ENCODE peak calls at places on chromosomes 16 and 17, in five cellular contexts. I is H1, D is mesenchymal stem cell, F is H9, W is trophoblast cell. Y is an unnamed sample.

GRCh38 chr17:9522074-9522473 is 53.5 kb downstream of the STX8 start:
- DNase-seq in W (peak; percentile 72), D (peak; percentile 67), F (no peak), I (no peak), Y (peak; percentile 40)

GRCh38 chr17:62892870-62893338 is 73.1 kb upstream of the TANC2 start:
- DNase-seq in D (peak; percentile 95), I (no peak), F (peak; percentile 47), W (peak; percentile 73), Y (no peak)

GRCh38 chr16:19213885-19214284 is 45.8 kb downstream of the SYT17 start:
- DNase-seq in W (peak; percentile 6), F (no peak), I (no peak), D (no peak), Y (no peak)

GRCh38 chr16:3997231-3997841 is 116.8 kb upstream of the CREBBP start:
- DNase-seq in F (no peak), I (no peak), D (no peak), W (no peak), Y (no peak)

GRCh38 chr17:45431531-45432404 is 902 bp downstream of the ARHGAP27 start:
- DNase-seq in F (peak; percentile 99), I (peak; percentile 95), W (peak; percentile 96), D (peak; percentile 64), Y (no peak)

GRCh38 chr16:9446471-9447194 is 355.2 kb downstream of the HAPSTR1 start:
- DNase-seq in D (no peak), W (no peak), F (no peak), I (no peak), Y (no peak)

GRCh38 chr16:85372627-85373372 is 240.3 kb upstream of the GSE1 start:
- DNase-seq in D (peak; percentile 93), I (no peak), F (no peak), W (peak; percentile 54), Y (no peak)

GRCh38 chr17:68790931-68791330 is 164.3 kb downstream of the ABCA8 start:
- DNase-seq in F (no peak), I (no peak), W (no peak), D (no peak), Y (no peak)

GRCh38 chr17:62572488-62573469 is 54.7 kb upstream of the MRC2 start:
- DNase-seq in F (no peak), I (no peak), W (no peak), D (no peak), Y (no peak)

GRCh38 chr17:76204277-76204676 is 36.0 kb downstream of the RNF157 start:
- DNase-seq in D (peak; percentile 81), I (no peak), W (peak; percentile 64), F (no peak), Y (no peak)

GRCh38 chr17:80322864-80323263 is 62.2 kb downstream of the RNF213 start:
- DNase-seq in W (no peak), I (no peak), D (no peak), F (no peak), Y (no peak)

GRCh38 chr17:72122668-72123495 is 2.1 kb downstream of the SOX9 start:
- DNase-seq in D (peak; percentile 71), I (peak; percentile 64), W (no peak), F (peak; percentile 67), Y (no peak)

GRCh38 chr17:63932008-63932561 is at the start of gene CD79B:
- DNase-seq in I (peak; percentile 45), F (no peak), W (no peak), D (no peak), Y (no peak)

GRCh38 chr16:56932588-56933265 is 785 bp downstream of the HERPUD1 start:
- DNase-seq in W (peak; percentile 71), I (peak; percentile 55), F (peak; percentile 43), D (peak; percentile 83), Y (peak; percentile 45)
- H2BK12ac ChIP-seq in W (no peak overlapping the region), I (peak overlapping the region; percentile 55), F (no peak overlapping the region), D (no peak overlapping the region), Y (no peak overlapping the region)

DNA sequence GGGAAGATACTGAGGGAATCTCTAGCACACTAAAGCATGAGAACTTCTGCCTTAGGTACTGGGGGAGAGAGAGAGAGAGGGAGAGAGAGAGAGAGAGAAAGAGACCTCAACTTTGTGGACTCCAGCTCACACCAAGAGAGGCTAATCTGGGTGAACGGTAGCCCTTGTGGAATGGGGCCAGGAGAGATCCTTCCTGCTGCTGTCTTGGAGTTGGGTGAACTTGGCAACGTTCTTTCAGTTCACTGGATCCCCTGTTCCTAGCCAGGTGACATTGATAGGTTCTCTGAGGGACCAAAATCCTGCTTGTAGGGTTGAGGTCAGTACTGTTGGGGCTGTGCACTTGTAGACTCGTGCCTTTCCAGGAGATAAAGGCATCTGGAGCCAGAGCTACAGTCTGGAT is 26.5 kb upstream of the WFIKKN2 start:
- DNase-seq in D (no peak), F (no peak), I (no peak), W (no peak), Y (no peak)
- H2BK12ac ChIP-seq in D (no peak overlapping the region), F (no peak overlapping the region), I (peak overlapping the region; percentile 6), W (no peak overlapping the region), Y (no peak overlapping the region)

DNA sequence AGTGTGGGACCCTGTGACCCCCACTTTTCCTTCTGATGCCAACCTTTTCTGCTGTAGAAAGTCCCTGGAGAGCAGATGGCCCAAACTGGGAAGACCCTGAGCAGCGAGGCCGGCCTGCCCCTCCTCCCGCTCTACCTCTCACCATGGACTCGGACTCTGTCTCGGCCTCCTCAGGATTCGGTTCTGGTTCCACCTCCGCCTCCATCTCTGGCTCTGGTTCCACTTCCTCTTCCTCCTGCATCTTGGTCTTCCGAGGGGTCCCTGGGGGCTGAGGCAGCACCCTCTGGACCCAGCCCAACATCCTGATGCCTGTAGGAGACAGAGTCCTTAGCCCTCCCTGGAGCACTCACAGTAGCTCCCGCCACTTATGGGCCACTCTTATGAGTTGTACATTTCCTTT is 3.9 kb downstream of the CNGB1 start:
- DNase-seq in W (no peak), D (no peak), F (no peak), I (no peak), Y (no peak)
- H2BK12ac ChIP-seq in W (no peak overlapping the region), D (no peak overlapping the region), F (no peak overlapping the region), I (no peak overlapping the region), Y (no peak overlapping the region)

DNA sequence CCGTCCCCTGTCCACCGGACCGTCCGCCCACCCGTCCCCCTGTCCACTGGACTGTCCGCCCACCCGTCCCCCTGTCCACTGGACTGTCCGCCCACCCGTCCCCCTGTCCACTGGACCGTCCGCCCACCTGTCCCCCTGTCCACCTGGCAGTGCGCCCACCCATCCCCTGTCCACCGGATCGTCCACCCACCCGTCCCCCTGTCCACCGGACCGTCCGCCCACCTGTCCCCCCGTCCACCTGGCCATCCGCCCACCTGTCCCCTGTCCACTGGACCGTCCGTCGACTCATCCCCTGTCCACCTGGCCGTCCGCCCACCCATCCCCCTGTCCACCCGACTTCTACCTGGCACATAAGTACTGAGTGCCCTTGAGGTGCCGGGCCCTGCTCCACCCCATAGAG is 76.6 kb downstream of the LMF1 start:
- DNase-seq in W (no peak), I (no peak), F (no peak), D (no peak), Y (no peak)
- H2BK12ac ChIP-seq in W (no peak overlapping the region), I (no peak overlapping the region), F (no peak overlapping the region), D (no peak overlapping the region), Y (peak overlapping the region; percentile 73)

DNA sequence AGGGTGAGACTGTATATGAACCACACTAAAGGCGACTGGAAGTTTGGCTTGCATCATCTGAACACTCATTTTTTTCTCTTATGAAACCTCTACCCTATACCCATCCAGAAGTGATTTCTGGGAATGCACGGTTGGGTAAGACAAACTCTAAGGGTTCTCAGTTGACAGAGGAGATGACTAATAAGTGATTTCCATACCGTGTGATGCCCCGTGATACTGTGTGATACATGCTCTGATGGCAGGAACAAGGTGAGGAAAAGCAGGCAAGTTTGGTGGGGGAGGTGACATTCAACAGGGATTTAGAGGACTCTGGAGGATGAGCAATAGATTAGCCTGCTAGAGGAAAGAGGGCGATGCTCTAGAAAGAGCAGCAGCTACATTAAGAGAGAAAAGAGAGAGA is 156.4 kb upstream of the CCL2 start:
- DNase-seq in W (peak; percentile 2), F (no peak), I (no peak), D (no peak), Y (no peak)
- H2BK12ac ChIP-seq in W (no peak overlapping the region), F (no peak overlapping the region), I (no peak overlapping the region), D (no peak overlapping the region), Y (no peak overlapping the region)

GRCh38 chr17:74598346-74599022 is 6.4 kb upstream of the CD300LD start:
- DNase-seq in D (no peak), F (no peak), W (no peak), I (no peak), Y (no peak)

GRCh38 chr17:74599023-74599399 is 6.9 kb upstream of the CD300LD start:
- DNase-seq in F (no peak), D (no peak), W (no peak), I (no peak), Y (no peak)

GRCh38 chr17:74601944-74602572 is 10.0 kb upstream of the CD300LD start:
- DNase-seq in I (peak; percentile 65), F (peak; percentile 70), D (peak; percentile 20), W (peak; percentile 47), Y (peak; percentile 14)

GRCh38 chr17:74603032-74603635 is 11.1 kb upstream of the CD300LD start:
- DNase-seq in D (no peak), I (no peak), F (no peak), W (no peak), Y (no peak)

DNA sequence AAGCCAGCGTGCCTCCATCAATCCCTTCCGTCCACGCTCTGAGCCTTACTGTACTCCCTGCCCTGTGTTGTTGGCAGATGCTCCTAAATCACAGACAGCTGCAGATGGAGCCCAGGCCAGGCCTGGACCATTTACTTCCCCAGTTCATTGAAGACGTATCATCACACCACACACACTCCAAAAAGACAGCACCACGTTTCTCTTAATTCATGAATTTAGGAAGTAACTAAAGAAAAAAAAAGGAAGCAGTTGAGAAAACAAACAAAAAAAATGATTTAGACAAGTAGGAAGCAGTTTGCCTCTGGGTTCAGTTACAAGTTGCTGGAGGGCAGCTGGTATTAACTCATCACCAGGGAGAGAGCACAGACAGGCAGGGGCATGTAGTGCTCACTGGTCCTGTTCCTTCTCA is 7.5 kb upstream of the CD300LD start:
- DNase-seq in I (no peak), W (peak; percentile 21), D (no peak), F (no peak), Y (no peak)
- H2BK12ac ChIP-seq in I (no peak overlapping the region), W (no peak overlapping the region), D (no peak overlapping the region), F (no peak overlapping the region), Y (no peak overlapping the region)